ENCODE peak calls at places on chromosomes 12 and 14, in nine cellular contexts. Y, D, X, H, R, F, I, J and S are unnamed samples.

GRCh38 chr12:26150737-26151450 is 26.1 kb upstream of the BHLHE41 start:
- DNase-seq in R (no peak), J (no peak), X (no peak), H (no peak), F (no peak), Y (no peak), D (no peak), I (no peak), S (no peak)

GRCh38 chr12:122730215-122731014 is at the start of gene HCAR1:
- DNase-seq in X (no peak), R (no peak), F (no peak), H (peak), J (no peak), D (no peak), I (no peak), Y (no peak), S (no peak)

GRCh38 chr14:73739899-73740685 is 25.9 kb upstream of the PNMA1 start:
- DNase-seq in R (no peak), D (no peak), X (no peak), Y (no peak), H (no peak), I (no peak), F (no peak), J (peak), S (no peak)

GRCh38 chr14:106622200-106622745 is 1095.9 kb downstream of the TMEM121 start:
- DNase-seq in I (no peak), R (no peak), D (no peak), H (no peak), X (no peak), F (no peak), Y (no peak), J (no peak), S (no peak)

GRCh38 chr14:101604935-101605767 is 43.9 kb downstream of the DIO3 start:
- DNase-seq in X (no peak), J (no peak), Y (no peak), R (no peak), F (no peak), D (no peak), I (no peak), H (no peak), S (no peak)

GRCh38 chr12:6346235-6346832 is 4.5 kb upstream of the TNFRSF1A start:
- DNase-seq in J (no peak), F (no peak), H (no peak), Y (no peak), I (no peak), X (no peak), D (no peak), R (no peak), S (no peak)

GRCh38 chr12:51470116-51470515 is 45.5 kb downstream of the SLC4A8 start:
- DNase-seq in H (no peak), R (no peak), J (no peak), F (no peak), D (no peak), X (no peak), I (no peak), Y (no peak), S (no peak)

GRCh38 chr14:21097616-21098133 is 780 bp downstream of the ZNF219 start:
- DNase-seq in X (no peak), J (no peak), Y (peak), H (peak), F (no peak), D (no peak), I (no peak), R (peak), S (no peak)

GRCh38 chr12:43835264-43835655 is 621 bp upstream of the TMEM117 start:
- DNase-seq in I (no peak), Y (no peak), H (no peak), F (no peak), D (no peak), R (no peak), J (no peak), X (no peak), S (no peak)

GRCh38 chr14:99517046-99517642 is 35.9 kb downstream of the CCNK start:
- DNase-seq in Y (peak), D (no peak), J (no peak), F (no peak), I (no peak), H (no peak), X (no peak), R (no peak), S (no peak)

GRCh38 chr14:50191499-50191898 is 39.9 kb downstream of the SOS2 start:
- DNase-seq in H (no peak), R (no peak), J (no peak), Y (no peak), D (no peak), F (no peak), I (no peak), X (no peak), S (no peak)

GRCh38 chr14:54676822-54677708 is 110.1 kb downstream of the SAMD4A start:
- DNase-seq in Y (peak), J (no peak), X (no peak), D (no peak), I (no peak), H (no peak), F (no peak), R (no peak), S (no peak)

GRCh38 chr12:80445083-80445482 is 1.0 kb downstream of the PTPRQ start:
- DNase-seq in D (no peak), Y (no peak), F (no peak), R (no peak), X (no peak), J (no peak), H (no peak), I (no peak), S (no peak)

GRCh38 chr12:1779783-1780182 is 40.6 kb upstream of the LRTM2 start:
- DNase-seq in J (no peak), I (no peak), H (no peak), F (no peak), D (no peak), X (no peak), R (no peak), Y (no peak), S (no peak)

GRCh38 chr14:76763362-76764041 is 2.2 kb downstream of the VASH1 start:
- DNase-seq in X (no peak), I (no peak), Y (no peak), H (no peak), J (no peak), F (no peak), D (no peak), R (no peak), S (no peak)

GRCh38 chr14:89061696-89062095 is 237.2 kb downstream of the TTC8 start:
- DNase-seq in H (no peak), R (no peak), Y (no peak), I (no peak), X (no peak), F (no peak), J (no peak), D (no peak), S (no peak)

GRCh38 chr12:65902504-65902903 is 78.2 kb downstream of the HMGA2 start:
- DNase-seq in Y (no peak), D (no peak), F (peak), J (no peak), I (no peak), X (no peak), R (no peak), H (no peak), S (no peak)

GRCh38 chr12:12182926-12183325 is 83.9 kb downstream of the LRP6 start:
- DNase-seq in I (no peak), R (no peak), H (no peak), X (no peak), Y (no peak), D (no peak), F (no peak), J (no peak), S (no peak)

GRCh38 chr12:100566887-100567637 is 6.4 kb upstream of the GAS2L3 start:
- DNase-seq in F (peak), Y (peak), H (no peak), X (no peak), D (no peak), J (no peak), I (peak), R (no peak), S (no peak)

GRCh38 chr14:63542231-63542999 is 762 bp downstream of the PPP2R5E start:
- DNase-seq in J (no peak), R (peak), H (no peak), D (no peak), F (no peak), X (no peak), Y (peak), I (no peak), S (no peak)

GRCh38 chr12:23628836-23629235 is 320.6 kb downstream of the SOX5 start:
- DNase-seq in I (no peak), R (no peak), F (no peak), Y (no peak), H (no peak), X (no peak), D (no peak), J (no peak), S (no peak)

GRCh38 chr14:28515571-28515970 is 251.0 kb upstream of the FOXG1 start:
- DNase-seq in J (no peak), H (no peak), F (no peak), Y (no peak), I (no peak), R (no peak), X (no peak), D (no peak), S (no peak)

GRCh38 chr12:34393821-34394150 is 371.5 kb downstream of the ALG10 start:
- DNase-seq in Y (peak), F (no peak), J (no peak), X (no peak), D (no peak), I (no peak), R (no peak), H (no peak), S (peak)

GRCh38 chr12:67088401-67089118 is 180.6 kb upstream of the CAND1 start:
- DNase-seq in R (no peak), F (no peak), Y (no peak), I (no peak), J (no peak), D (no peak), H (no peak), X (no peak), S (no peak)

GRCh38 chr12:109817627-109818231 is 15.5 kb downstream of the TRPV4 start:
- DNase-seq in R (no peak), F (no peak), X (no peak), I (no peak), D (no peak), H (no peak), J (no peak), Y (no peak), S (no peak)

GRCh38 chr14:100554696-100555320 is 32.4 kb downstream of the BEGAIN start:
- DNase-seq in H (no peak), F (no peak), R (no peak), X (no peak), Y (no peak), J (no peak), D (no peak), I (no peak), S (no peak)

GRCh38 chr12:57243521-57244305 is 7.3 kb downstream of the STAC3 start:
- DNase-seq in J (peak), R (peak), Y (peak), F (peak), X (peak), H (peak), I (peak), D (peak), S (no peak)

GRCh38 chr12:75892779-75893408 is 138.7 kb downstream of the PHLDA1 start:
- DNase-seq in R (no peak), I (no peak), Y (no peak), D (no peak), F (no peak), X (no peak), H (no peak), J (no peak), S (no peak)

GRCh38 chr12:31591308-31591901 is 469 bp upstream of the DENND5B start:
- DNase-seq in J (peak), Y (no peak), I (no peak), X (no peak), F (peak), D (no peak), H (peak), R (peak), S (no peak)

GRCh38 chr12:89414851-89415250 is 62.5 kb upstream of the DUSP6 start:
- DNase-seq in X (no peak), J (no peak), R (no peak), F (no peak), H (no peak), I (no peak), D (no peak), Y (no peak), S (no peak)

GRCh38 chr14:97485172-97485571 is 688.0 kb downstream of the VRK1 start:
- DNase-seq in H (no peak), Y (no peak), D (no peak), R (no peak), F (no peak), J (no peak), X (no peak), I (no peak), S (no peak)

GRCh38 chr12:46217686-46218508 is 50.9 kb downstream of the SLC38A1 start:
- DNase-seq in Y (peak), D (no peak), X (peak), R (no peak), F (no peak), H (no peak), J (no peak), I (no peak), S (no peak)

GRCh38 chr12:67937822-67938221 is 51.4 kb upstream of the IFNG-AS1 start:
- DNase-seq in H (no peak), I (no peak), J (no peak), R (no peak), Y (no peak), X (no peak), F (no peak), D (no peak), S (no peak)